ENCODE peak calls at places on chromosomes 6 and 20, in five cellular contexts. Q, L, U, K and H are unnamed samples.

GRCh38 chr6:44800171-44800671 is 412.7 kb downstream of the CDC5L start:
- DNase-seq in K (peak), L (peak), U (no peak), Q (no peak), H (no peak)

GRCh38 chr6:162580619-162581018 is 146.9 kb downstream of the PRKN start:
- DNase-seq in U (no peak), Q (no peak), L (peak), K (no peak), H (no peak)

GRCh38 chr6:40819182-40819834 is 219.7 kb downstream of the UNC5CL start:
- DNase-seq in Q (no peak), U (no peak), K (no peak), L (peak), H (no peak)

GRCh38 chr20:2330090-2330695 is 34.4 kb downstream of the TGM3 start:
- DNase-seq in K (no peak), L (peak), U (no peak), Q (no peak), H (no peak)

GRCh38 chr20:31560900-31561598 is 44.0 kb upstream of the ID1 start:
- DNase-seq in L (no peak), U (no peak), K (no peak), Q (no peak), H (peak)

GRCh38 chr6:119322715-119323350 is 26.7 kb downstream of the MAN1A1 start:
- DNase-seq in Q (no peak), K (no peak), U (no peak), L (no peak), H (no peak)

GRCh38 chr20:62953839-62954703 is 1.6 kb downstream of the SLC17A9 start:
- DNase-seq in K (peak), L (peak), Q (peak), U (no peak), H (no peak)

GRCh38 chr6:72651191-72651590 is 29.3 kb downstream of the KCNQ5 start:
- DNase-seq in Q (no peak), U (no peak), L (no peak), K (no peak), H (no peak)

GRCh38 chr20:63257629-63258028 is 3.4 kb upstream of the NKAIN4 start:
- DNase-seq in U (no peak), L (no peak), K (no peak), Q (no peak), H (no peak)

GRCh38 chr20:25632940-25633790 is 9.4 kb upstream of the NANP start:
- DNase-seq in L (no peak), U (no peak), Q (no peak), K (no peak), H (no peak)

GRCh38 chr6:163329991-163330390 is 84.5 kb upstream of the QKI start:
- DNase-seq in U (no peak), K (no peak), Q (no peak), L (no peak), H (peak)

GRCh38 chr20:48609491-48609978 is 218.3 kb downstream of the PREX1 start:
- DNase-seq in L (no peak), Q (peak), K (no peak), U (no peak), H (no peak)

GRCh38 chr20:20956586-20956985 is 149.6 kb downstream of the LINC00237 start:
- DNase-seq in Q (no peak), L (no peak), U (no peak), K (no peak), H (peak)

GRCh38 chr20:35564905-35565304 is 23.0 kb downstream of the ERGIC3 start:
- DNase-seq in Q (no peak), U (no peak), K (no peak), L (no peak), H (no peak)

GRCh38 chr6:113644861-113645575 is 212.1 kb upstream of the MARCKS start:
- DNase-seq in K (no peak), Q (no peak), U (no peak), L (no peak), H (no peak)

GRCh38 chr6:166532302-166532701 is 54.2 kb downstream of the RAMACL start:
- DNase-seq in K (no peak), Q (no peak), L (no peak), U (no peak), H (no peak)

GRCh38 chr20:41316602-41317535 is 662 bp downstream of the ZHX3 start:
- DNase-seq in L (peak), K (peak), U (peak), Q (peak), H (peak)

GRCh38 chr6:41371992-41372525 is 36.7 kb downstream of the NCR2 start:
- DNase-seq in K (peak), L (peak), U (no peak), Q (peak), H (no peak)

GRCh38 chr20:47747663-47748031 is 37.6 kb downstream of the SULF2 start:
- DNase-seq in L (no peak), K (no peak), Q (no peak), U (no peak), H (no peak)

GRCh38 chr6:158029668-158030230 is 48.1 kb downstream of the SYNJ2 start:
- DNase-seq in U (no peak), K (no peak), Q (no peak), L (no peak), H (no peak)

GRCh38 chr6:21426841-21427490 is 166.6 kb upstream of the SOX4 start:
- DNase-seq in Q (no peak), U (no peak), L (no peak), K (no peak), H (no peak)

GRCh38 chr6:136579800-136580199 is 29.6 kb upstream of the MAP7 start:
- DNase-seq in L (no peak), U (no peak), K (no peak), Q (no peak), H (no peak)

GRCh38 chr6:138044458-138044857 is 62.8 kb downstream of the PERP start:
- DNase-seq in Q (no peak), U (no peak), K (no peak), L (no peak), H (no peak)

GRCh38 chr6:14110001-14110818 is 7.4 kb upstream of the CD83 start:
- DNase-seq in L (no peak), Q (no peak), U (no peak), K (no peak), H (no peak)

GRCh38 chr6:119643866-119644265 is 294.3 kb upstream of the MAN1A1 start:
- DNase-seq in L (no peak), K (no peak), U (no peak), Q (no peak), H (no peak)

GRCh38 chr20:5553194-5553815 is 196.9 kb upstream of the SHLD1 start:
- DNase-seq in L (no peak), K (no peak), Q (no peak), U (no peak), H (no peak)

GRCh38 chr6:111631930-111632460 is 26.3 kb upstream of the TRAF3IP2 start:
- DNase-seq in K (no peak), L (peak), Q (no peak), U (no peak), H (no peak)

GRCh38 chr6:170093658-170094596 is 197.0 kb downstream of the DLL1 start:
- DNase-seq in U (no peak), Q (no peak), L (no peak), K (peak), H (no peak)

GRCh38 chr20:49545572-49545971 is 22.4 kb downstream of the PTGIS start:
- DNase-seq in K (no peak), Q (no peak), L (peak), U (no peak), H (no peak)

GRCh38 chr6:2739335-2739734 is 11.4 kb downstream of the MYLK4 start:
- DNase-seq in Q (no peak), K (no peak), U (no peak), L (peak), H (no peak)

GRCh38 chr20:48181536-48181935 is 396.3 kb upstream of the SULF2 start:
- DNase-seq in K (no peak), U (no peak), Q (no peak), L (no peak), H (no peak)

GRCh38 chr6:106082735-106083398 is 3.3 kb upstream of the PRDM1 start:
- DNase-seq in L (no peak), K (no peak), U (no peak), Q (no peak), H (no peak)

GRCh38 chr6:45590225-45590624 is 212.5 kb upstream of the SUPT3H start:
- DNase-seq in Q (no peak), U (no peak), K (no peak), L (no peak), H (no peak)

GRCh38 chr20:41837669-41838224 is 219.6 kb upstream of the CHD6 start:
- DNase-seq in L (no peak), K (no peak), Q (no peak), U (no peak), H (no peak)

GRCh38 chr6:29376003-29376402 is 912 bp upstream of the OR12D3 start:
- DNase-seq in K (no peak), L (peak), U (no peak), Q (peak), H (no peak)

GRCh38 chr20:17681741-17682102 is 320 bp downstream of the RRBP1 start:
- DNase-seq in K (no peak), Q (peak), L (no peak), U (no peak), H (peak)

GRCh38 chr6:3697609-3698008 is 53.9 kb downstream of the PXDC1 start:
- DNase-seq in L (no peak), K (no peak), U (no peak), Q (no peak), H (no peak)